ENCODE peak calls at places on chromosomes 7 and 10, in eight cellular contexts. One of them, this sample, is unnamed.

GRCh38 chr7:112053405-112054069 is 152.7 kb downstream of the DOCK4 start:
- DNase-seq in GM13977: no peak
- DNase-seq in NCI-H345: no peak
- DNase-seq in HEK293T: no peak
- DNase-seq in CD8-positive, alpha-beta memory T cell: no peak
- DNase-seq in GM12864: no peak
- DNase-seq in activated CD4-positive, alpha-beta T cell treated with anti-CD3 and anti-CD28 coated beads for 1 hour: no peak
- DNase-seq in EH: no peak
- DNase-seq in this sample: no peak

GRCh38 chr10:67242531-67242930 is 316.7 kb downstream of the LRRTM3 start:
- DNase-seq in NCI-H345: no peak
- DNase-seq in GM13977: no peak
- DNase-seq in activated CD4-positive, alpha-beta T cell treated with anti-CD3 and anti-CD28 coated beads for 1 hour: no peak
- DNase-seq in CD8-positive, alpha-beta memory T cell: no peak
- DNase-seq in HEK293T: no peak
- DNase-seq in EH: no peak
- DNase-seq in GM12864: no peak
- DNase-seq in this sample: no peak

GRCh38 chr7:155052982-155053381 is 17.1 kb upstream of the HTR5A start:
- DNase-seq in GM12864: no peak
- DNase-seq in activated CD4-positive, alpha-beta T cell treated with anti-CD3 and anti-CD28 coated beads for 1 hour: no peak
- DNase-seq in GM13977: no peak
- DNase-seq in HEK293T: no peak
- DNase-seq in CD8-positive, alpha-beta memory T cell: no peak
- DNase-seq in EH: no peak
- DNase-seq in NCI-H345: no peak
- DNase-seq in this sample: no peak

GRCh38 chr7:15104411-15105092 is 202.0 kb upstream of the DGKB start:
- DNase-seq in EH: no peak
- DNase-seq in GM13977: no peak
- DNase-seq in activated CD4-positive, alpha-beta T cell treated with anti-CD3 and anti-CD28 coated beads for 1 hour: no peak
- DNase-seq in HEK293T: no peak
- DNase-seq in GM12864: no peak
- DNase-seq in NCI-H345: peak
- DNase-seq in CD8-positive, alpha-beta memory T cell: no peak
- DNase-seq in this sample: no peak

GRCh38 chr7:141262101-141262819 is 188.4 kb downstream of the TMEM178B start:
- DNase-seq in CD8-positive, alpha-beta memory T cell: no peak
- DNase-seq in activated CD4-positive, alpha-beta T cell treated with anti-CD3 and anti-CD28 coated beads for 1 hour: no peak
- DNase-seq in GM12864: no peak
- DNase-seq in NCI-H345: no peak
- DNase-seq in EH: no peak
- DNase-seq in HEK293T: no peak
- DNase-seq in GM13977: no peak
- DNase-seq in this sample: no peak

GRCh38 chr7:26549281-26549943 is 257.8 kb downstream of the SNX10 start:
- DNase-seq in CD8-positive, alpha-beta memory T cell: no peak
- DNase-seq in HEK293T: no peak
- DNase-seq in GM12864: no peak
- DNase-seq in GM13977: no peak
- DNase-seq in activated CD4-positive, alpha-beta T cell treated with anti-CD3 and anti-CD28 coated beads for 1 hour: no peak
- DNase-seq in EH: peak
- DNase-seq in NCI-H345: no peak
- DNase-seq in this sample: no peak

GRCh38 chr7:111357691-111358090 is 204.6 kb downstream of the IMMP2L start:
- DNase-seq in HEK293T: no peak
- DNase-seq in NCI-H345: no peak
- DNase-seq in CD8-positive, alpha-beta memory T cell: no peak
- DNase-seq in GM12864: no peak
- DNase-seq in activated CD4-positive, alpha-beta T cell treated with anti-CD3 and anti-CD28 coated beads for 1 hour: no peak
- DNase-seq in EH: peak
- DNase-seq in GM13977: no peak
- DNase-seq in this sample: no peak

GRCh38 chr10:11108356-11108755 is 90.7 kb downstream of the CELF2 start:
- DNase-seq in CD8-positive, alpha-beta memory T cell: no peak
- DNase-seq in GM13977: no peak
- DNase-seq in activated CD4-positive, alpha-beta T cell treated with anti-CD3 and anti-CD28 coated beads for 1 hour: no peak
- DNase-seq in HEK293T: no peak
- DNase-seq in GM12864: no peak
- DNase-seq in NCI-H345: no peak
- DNase-seq in EH: no peak
- DNase-seq in this sample: no peak

GRCh38 chr10:131681122-131681521 is 219.7 kb upstream of the PPP2R2D start:
- DNase-seq in activated CD4-positive, alpha-beta T cell treated with anti-CD3 and anti-CD28 coated beads for 1 hour: no peak
- DNase-seq in GM12864: no peak
- DNase-seq in GM13977: no peak
- DNase-seq in HEK293T: no peak
- DNase-seq in CD8-positive, alpha-beta memory T cell: no peak
- DNase-seq in NCI-H345: no peak
- DNase-seq in EH: no peak
- DNase-seq in this sample: no peak

GRCh38 chr10:83764681-83765080 is 374.6 kb upstream of the GHITM start:
- DNase-seq in activated CD4-positive, alpha-beta T cell treated with anti-CD3 and anti-CD28 coated beads for 1 hour: no peak
- DNase-seq in EH: peak
- DNase-seq in NCI-H345: peak
- DNase-seq in GM12864: no peak
- DNase-seq in GM13977: no peak
- DNase-seq in HEK293T: no peak
- DNase-seq in CD8-positive, alpha-beta memory T cell: no peak
- DNase-seq in this sample: no peak

GRCh38 chr10:31103096-31103495 is 71.4 kb upstream of the ZNF438 start:
- DNase-seq in GM13977: no peak
- DNase-seq in CD8-positive, alpha-beta memory T cell: no peak
- DNase-seq in EH: no peak
- DNase-seq in activated CD4-positive, alpha-beta T cell treated with anti-CD3 and anti-CD28 coated beads for 1 hour: no peak
- DNase-seq in HEK293T: no peak
- DNase-seq in NCI-H345: no peak
- DNase-seq in GM12864: no peak
- DNase-seq in this sample: no peak

GRCh38 chr10:52949899-52950298 is 177.3 kb upstream of the MBL2 start:
- DNase-seq in GM12864: no peak
- DNase-seq in EH: no peak
- DNase-seq in GM13977: no peak
- DNase-seq in NCI-H345: no peak
- DNase-seq in HEK293T: no peak
- DNase-seq in activated CD4-positive, alpha-beta T cell treated with anti-CD3 and anti-CD28 coated beads for 1 hour: no peak
- DNase-seq in CD8-positive, alpha-beta memory T cell: no peak
- DNase-seq in this sample: no peak

GRCh38 chr10:128210215-128211063 is 84.2 kb upstream of the MKI67 start:
- DNase-seq in GM13977: peak
- DNase-seq in EH: peak
- DNase-seq in CD8-positive, alpha-beta memory T cell: peak
- DNase-seq in activated CD4-positive, alpha-beta T cell treated with anti-CD3 and anti-CD28 coated beads for 1 hour: peak
- DNase-seq in GM12864: no peak
- DNase-seq in HEK293T: peak
- DNase-seq in NCI-H345: peak
- DNase-seq in this sample: peak

GRCh38 chr10:66804911-66805310 is 120.9 kb upstream of the LRRTM3 start:
- DNase-seq in GM12864: no peak
- DNase-seq in activated CD4-positive, alpha-beta T cell treated with anti-CD3 and anti-CD28 coated beads for 1 hour: no peak
- DNase-seq in GM13977: no peak
- DNase-seq in HEK293T: no peak
- DNase-seq in NCI-H345: no peak
- DNase-seq in CD8-positive, alpha-beta memory T cell: no peak
- DNase-seq in EH: no peak
- DNase-seq in this sample: no peak

GRCh38 chr10:14397069-14397468 is 66.3 kb upstream of the FRMD4A start:
- DNase-seq in CD8-positive, alpha-beta memory T cell: no peak
- DNase-seq in activated CD4-positive, alpha-beta T cell treated with anti-CD3 and anti-CD28 coated beads for 1 hour: no peak
- DNase-seq in NCI-H345: no peak
- DNase-seq in HEK293T: no peak
- DNase-seq in GM13977: no peak
- DNase-seq in EH: peak
- DNase-seq in GM12864: no peak
- DNase-seq in this sample: no peak

GRCh38 chr10:82340166-82340565 is 465.2 kb downstream of the NRG3 start:
- DNase-seq in HEK293T: no peak
- DNase-seq in GM13977: no peak
- DNase-seq in CD8-positive, alpha-beta memory T cell: no peak
- DNase-seq in EH: no peak
- DNase-seq in activated CD4-positive, alpha-beta T cell treated with anti-CD3 and anti-CD28 coated beads for 1 hour: no peak
- DNase-seq in NCI-H345: no peak
- DNase-seq in GM12864: no peak
- DNase-seq in this sample: no peak

GRCh38 chr7:66682350-66683093 is 53.8 kb downstream of the KCTD7 start:
- DNase-seq in CD8-positive, alpha-beta memory T cell: no peak
- DNase-seq in GM12864: no peak
- DNase-seq in EH: peak
- DNase-seq in NCI-H345: peak
- DNase-seq in GM13977: no peak
- DNase-seq in HEK293T: peak
- DNase-seq in activated CD4-positive, alpha-beta T cell treated with anti-CD3 and anti-CD28 coated beads for 1 hour: no peak
- DNase-seq in this sample: no peak

GRCh38 chr10:19788075-19788686 is 28.1 kb upstream of the PLXDC2 start:
- DNase-seq in CD8-positive, alpha-beta memory T cell: no peak
- DNase-seq in GM12864: peak
- DNase-seq in GM13977: peak
- DNase-seq in activated CD4-positive, alpha-beta T cell treated with anti-CD3 and anti-CD28 coated beads for 1 hour: no peak
- DNase-seq in HEK293T: peak
- DNase-seq in EH: peak
- DNase-seq in NCI-H345: no peak
- DNase-seq in this sample: no peak

GRCh38 chr10:86599729-86600128 is 54.6 kb upstream of the OPN4 start:
- DNase-seq in NCI-H345: no peak
- DNase-seq in GM13977: no peak
- DNase-seq in activated CD4-positive, alpha-beta T cell treated with anti-CD3 and anti-CD28 coated beads for 1 hour: no peak
- DNase-seq in GM12864: peak
- DNase-seq in HEK293T: no peak
- DNase-seq in CD8-positive, alpha-beta memory T cell: no peak
- DNase-seq in EH: no peak
- DNase-seq in this sample: peak

GRCh38 chr7:147193476-147193875 is 1076.9 kb downstream of the CNTNAP2 start:
- DNase-seq in GM13977: no peak
- DNase-seq in HEK293T: no peak
- DNase-seq in GM12864: no peak
- DNase-seq in CD8-positive, alpha-beta memory T cell: no peak
- DNase-seq in activated CD4-positive, alpha-beta T cell treated with anti-CD3 and anti-CD28 coated beads for 1 hour: no peak
- DNase-seq in NCI-H345: no peak
- DNase-seq in EH: no peak
- DNase-seq in this sample: no peak

GRCh38 chr7:27119412-27119911 is 11.1 kb downstream of the HOXA4 start:
- DNase-seq in EH: no peak
- DNase-seq in CD8-positive, alpha-beta memory T cell: no peak
- DNase-seq in GM12864: no peak
- DNase-seq in HEK293T: no peak
- DNase-seq in NCI-H345: no peak
- DNase-seq in GM13977: no peak
- DNase-seq in activated CD4-positive, alpha-beta T cell treated with anti-CD3 and anti-CD28 coated beads for 1 hour: no peak
- DNase-seq in this sample: no peak

GRCh38 chr7:130095812-130096211 is 25.5 kb downstream of the KLHDC10 start:
- DNase-seq in HEK293T: no peak
- DNase-seq in GM12864: no peak
- DNase-seq in activated CD4-positive, alpha-beta T cell treated with anti-CD3 and anti-CD28 coated beads for 1 hour: no peak
- DNase-seq in GM13977: no peak
- DNase-seq in NCI-H345: no peak
- DNase-seq in EH: peak
- DNase-seq in CD8-positive, alpha-beta memory T cell: no peak
- DNase-seq in this sample: no peak

GRCh38 chr7:45073843-45074737 is 14.7 kb downstream of the NACAD start:
- DNase-seq in EH: no peak
- DNase-seq in activated CD4-positive, alpha-beta T cell treated with anti-CD3 and anti-CD28 coated beads for 1 hour: no peak
- DNase-seq in CD8-positive, alpha-beta memory T cell: no peak
- DNase-seq in NCI-H345: no peak
- DNase-seq in GM12864: no peak
- DNase-seq in HEK293T: no peak
- DNase-seq in GM13977: peak
- DNase-seq in this sample: no peak

GRCh38 chr7:47992446-47992845 is 13.0 kb upstream of the HUS1 start:
- DNase-seq in GM12864: no peak
- DNase-seq in EH: no peak
- DNase-seq in CD8-positive, alpha-beta memory T cell: no peak
- DNase-seq in HEK293T: no peak
- DNase-seq in NCI-H345: no peak
- DNase-seq in GM13977: no peak
- DNase-seq in activated CD4-positive, alpha-beta T cell treated with anti-CD3 and anti-CD28 coated beads for 1 hour: no peak
- DNase-seq in this sample: no peak

GRCh38 chr7:43577485-43577951 is 5.4 kb upstream of the STK17A start:
- DNase-seq in GM12864: no peak
- DNase-seq in NCI-H345: no peak
- DNase-seq in HEK293T: no peak
- DNase-seq in activated CD4-positive, alpha-beta T cell treated with anti-CD3 and anti-CD28 coated beads for 1 hour: no peak
- DNase-seq in GM13977: no peak
- DNase-seq in EH: peak
- DNase-seq in CD8-positive, alpha-beta memory T cell: no peak
- DNase-seq in this sample: no peak

GRCh38 chr7:54529568-54529967 is 12.6 kb upstream of the VSTM2A start:
- DNase-seq in CD8-positive, alpha-beta memory T cell: no peak
- DNase-seq in GM12864: no peak
- DNase-seq in activated CD4-positive, alpha-beta T cell treated with anti-CD3 and anti-CD28 coated beads for 1 hour: no peak
- DNase-seq in HEK293T: no peak
- DNase-seq in EH: no peak
- DNase-seq in NCI-H345: no peak
- DNase-seq in GM13977: no peak
- DNase-seq in this sample: no peak

GRCh38 chr10:69516548-69517195 is 56.5 kb downstream of the NEUROG3 start:
- DNase-seq in activated CD4-positive, alpha-beta T cell treated with anti-CD3 and anti-CD28 coated beads for 1 hour: no peak
- DNase-seq in EH: no peak
- DNase-seq in GM12864: no peak
- DNase-seq in HEK293T: no peak
- DNase-seq in CD8-positive, alpha-beta memory T cell: no peak
- DNase-seq in GM13977: no peak
- DNase-seq in NCI-H345: no peak
- DNase-seq in this sample: no peak

GRCh38 chr7:22452142-22452763 is 47.7 kb downstream of the STEAP1B start:
- DNase-seq in GM12864: no peak
- DNase-seq in activated CD4-positive, alpha-beta T cell treated with anti-CD3 and anti-CD28 coated beads for 1 hour: no peak
- DNase-seq in GM13977: peak
- DNase-seq in HEK293T: peak
- DNase-seq in CD8-positive, alpha-beta memory T cell: no peak
- DNase-seq in EH: peak
- DNase-seq in NCI-H345: no peak
- DNase-seq in this sample: peak

GRCh38 chr7:81399461-81399860 is 370.4 kb downstream of the HGF start:
- DNase-seq in GM13977: no peak
- DNase-seq in GM12864: no peak
- DNase-seq in EH: no peak
- DNase-seq in activated CD4-positive, alpha-beta T cell treated with anti-CD3 and anti-CD28 coated beads for 1 hour: no peak
- DNase-seq in NCI-H345: no peak
- DNase-seq in HEK293T: no peak
- DNase-seq in CD8-positive, alpha-beta memory T cell: no peak
- DNase-seq in this sample: no peak

GRCh38 chr7:101820703-101821102 is 3.3 kb downstream of the CUX1 start:
- DNase-seq in CD8-positive, alpha-beta memory T cell: no peak
- DNase-seq in NCI-H345: no peak
- DNase-seq in HEK293T: no peak
- DNase-seq in GM13977: no peak
- DNase-seq in EH: peak
- DNase-seq in GM12864: no peak
- DNase-seq in activated CD4-positive, alpha-beta T cell treated with anti-CD3 and anti-CD28 coated beads for 1 hour: no peak
- DNase-seq in this sample: no peak

GRCh38 chr10:44325157-44325556 is 59.7 kb downstream of the CXCL12 start:
- DNase-seq in activated CD4-positive, alpha-beta T cell treated with anti-CD3 and anti-CD28 coated beads for 1 hour: no peak
- DNase-seq in CD8-positive, alpha-beta memory T cell: no peak
- DNase-seq in EH: no peak
- DNase-seq in HEK293T: no peak
- DNase-seq in GM13977: no peak
- DNase-seq in GM12864: no peak
- DNase-seq in NCI-H345: no peak
- DNase-seq in this sample: no peak

GRCh38 chr10:84308481-84309304 is 19.7 kb upstream of the CCSER2 start:
- DNase-seq in HEK293T: no peak
- DNase-seq in EH: peak
- DNase-seq in activated CD4-positive, alpha-beta T cell treated with anti-CD3 and anti-CD28 coated beads for 1 hour: no peak
- DNase-seq in GM13977: no peak
- DNase-seq in CD8-positive, alpha-beta memory T cell: peak
- DNase-seq in GM12864: no peak
- DNase-seq in NCI-H345: peak
- DNase-seq in this sample: peak

This sample was measured in ureter.